ENCODE peak calls at places on chromosomes 4 and X, in four cellular contexts. Y is H9, D is psoas muscle, B is dorsolateral prefrontal cortex. V is an unnamed sample.

GRCh38 chrX:1165535-1166196 is 46.8 kb downstream of the CRLF2 start:
- DNase-seq in Y (no peak), D (no peak), B (no peak), V (no peak)

GRCh38 chr4:79141530-79141929 is 184.3 kb downstream of the NAA11 start:
- DNase-seq in Y (peak; percentile 68), D (no peak), B (no peak), V (no peak)

GRCh38 chr4:11503166-11503565 is 74.5 kb upstream of the HS3ST1 start:
- DNase-seq in Y (no peak), D (no peak), B (no peak), V (peak; percentile 77)

GRCh38 chr4:184165291-184165690 is 52.4 kb downstream of the ENPP6 start:
- DNase-seq in Y (peak; percentile 65), D (no peak), B (no peak), V (no peak)

GRCh38 chrX:118347131-118347530 is 1.2 kb downstream of the WDR44 start:
- DNase-seq in Y (no peak), D (no peak), B (no peak), V (no peak)

GRCh38 chrX:43756076-43756475 is 100.0 kb downstream of the MAOA start:
- DNase-seq in Y (no peak), D (no peak), B (no peak), V (no peak)

GRCh38 chr4:98612318-98613250 is 45.8 kb downstream of the TSPAN5 start:
- DNase-seq in Y (peak; percentile 34), D (no peak), B (no peak), V (no peak)

GRCh38 chrX:107683124-107683895 is 55.0 kb downstream of the PRPS1 start:
- DNase-seq in Y (no peak), D (peak; percentile 63), B (no peak), V (no peak)

GRCh38 chrX:101462892-101463291 is 22.4 kb upstream of the ARMCX4 start:
- DNase-seq in Y (peak; percentile 28), D (no peak), B (no peak), V (no peak)

GRCh38 chrX:109629310-109629709 is 4.3 kb upstream of the KCNE5 start:
- DNase-seq in Y (no peak), D (no peak), B (no peak), V (no peak)

GRCh38 chr4:109703664-109704351 is 563 bp upstream of the CASP6 start:
- DNase-seq in Y (no peak), D (no peak), B (no peak), V (no peak)

GRCh38 chrX:22196151-22196550 is 76.6 kb upstream of the CBLL2 start:
- DNase-seq in Y (no peak), D (no peak), B (no peak), V (no peak)

GRCh38 chrX:68048774-68049173 is 384.5 kb downstream of the OPHN1 start:
- DNase-seq in Y (no peak), D (no peak), B (no peak), V (no peak)

GRCh38 chr4:38482696-38483095 is 181.3 kb upstream of the KLF3 start:
- DNase-seq in Y (no peak), D (no peak), B (no peak), V (no peak)

GRCh38 chrX:110051559-110051958 is 48.6 kb downstream of the TMEM164 start:
- DNase-seq in Y (no peak), D (no peak), B (no peak), V (no peak)

GRCh38 chr4:127781303-127782024 is 658 bp upstream of the HSPA4L start:
- DNase-seq in Y (no peak), D (peak; percentile 70), B (no peak), V (peak; percentile 61)

GRCh38 chr4:85842540-85842939 is 367.6 kb downstream of the ARHGAP24 start:
- DNase-seq in Y (no peak), D (no peak), B (no peak), V (peak; percentile 28)

GRCh38 chr4:11069581-11069980 is 359.1 kb downstream of the HS3ST1 start:
- DNase-seq in Y (no peak), D (no peak), B (no peak), V (no peak)

GRCh38 chr4:145882594-145882993 is 56.0 kb downstream of the ZNF827 start:
- DNase-seq in Y (no peak), D (no peak), B (peak; percentile 43), V (no peak)

GRCh38 chrX:100944601-100945000 is 15.9 kb upstream of the XKRX start:
- DNase-seq in Y (no peak), D (no peak), B (no peak), V (no peak)

GRCh38 chr4:19883841-19884240 is 367.9 kb upstream of the SLIT2 start:
- DNase-seq in Y (no peak), D (no peak), B (no peak), V (no peak)

GRCh38 chrX:11100281-11101035 is 10.7 kb upstream of the HCCS start:
- DNase-seq in Y (peak; percentile 30), D (no peak), B (no peak), V (peak; percentile 15)

GRCh38 chr4:101307901-101308300 is 39.4 kb downstream of the PPP3CA start:
- DNase-seq in Y (no peak), D (no peak), B (no peak), V (no peak)

GRCh38 chr4:127523369-127523768 is 109.4 kb upstream of the INTU start:
- DNase-seq in Y (no peak), D (no peak), B (no peak), V (no peak)

GRCh38 chr4:138003248-138003647 is 238.9 kb downstream of the SLC7A11 start:
- DNase-seq in Y (no peak), D (no peak), B (no peak), V (no peak)

GRCh38 chr4:113292371-113293042 is 243.1 kb downstream of the ANK2 start:
- DNase-seq in Y (peak; percentile 88), D (peak; percentile 54), B (peak; percentile 44), V (peak; percentile 53)

GRCh38 chr4:117429061-117429460 is 343.7 kb upstream of the TRAM1L1 start:
- DNase-seq in Y (peak; percentile 46), D (no peak), B (no peak), V (no peak)

GRCh38 chr4:159395693-159396092 is 292.8 kb downstream of the RAPGEF2 start:
- DNase-seq in Y (no peak), D (no peak), B (no peak), V (no peak)

GRCh38 chr4:150974251-150974640 is 40.8 kb downstream of the LRBA start:
- DNase-seq in Y (no peak), D (no peak), B (no peak), V (no peak)

DNA sequence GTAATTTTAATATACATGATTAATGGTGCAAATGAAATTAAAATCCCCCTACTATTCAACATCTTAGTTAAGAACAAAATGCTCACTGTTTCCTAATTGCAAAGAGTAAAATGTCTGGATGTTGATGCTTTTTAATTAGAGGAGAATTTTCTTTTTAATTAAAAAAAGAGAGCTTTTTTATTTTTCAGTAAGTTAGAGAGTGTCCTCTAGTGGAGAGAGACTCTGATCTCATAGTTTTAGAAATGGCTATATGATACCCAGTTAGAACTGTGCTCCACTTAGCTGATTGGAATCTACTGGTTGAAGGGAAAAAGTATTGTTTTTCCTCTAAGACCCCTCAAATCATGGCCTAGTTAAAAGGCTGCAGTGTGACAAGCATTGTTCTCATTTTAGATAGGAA is 312.0 kb upstream of the MAGEB2 start:
- DNase-seq in Y (no peak), D (no peak), B (no peak), V (no peak)
- TF ChIP-seq CTCF in Y (peak; percentile 62), D (no peak), B (peak; percentile 42), V (peak; percentile 43)

DNA sequence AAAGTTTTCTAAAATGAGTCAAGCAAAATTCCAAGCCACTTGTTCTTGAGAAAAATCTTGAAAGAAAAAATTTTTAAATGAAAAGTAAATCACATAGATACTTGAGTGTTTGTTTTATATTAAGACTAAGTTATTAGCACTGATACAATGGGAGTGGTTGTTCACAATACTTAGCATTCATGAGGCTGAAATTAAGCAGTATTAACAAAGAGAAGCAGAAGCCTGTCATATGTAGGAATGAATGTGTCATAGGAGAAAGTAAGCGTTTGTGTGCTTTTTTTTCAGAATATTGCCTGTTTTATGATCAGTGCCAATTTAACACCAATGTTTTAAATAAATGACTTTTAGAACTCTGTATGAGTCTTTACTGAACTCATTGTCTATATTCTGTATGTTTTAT is 37.6 kb downstream of the PLS3 start:
- DNase-seq in Y (no peak), D (no peak), B (no peak), V (no peak)
- H3K27ac ChIP-seq in Y (no peak overlapping the region), D (no peak overlapping the region), B (peak overlapping the region; percentile 1), V (no peak overlapping the region)

DNA sequence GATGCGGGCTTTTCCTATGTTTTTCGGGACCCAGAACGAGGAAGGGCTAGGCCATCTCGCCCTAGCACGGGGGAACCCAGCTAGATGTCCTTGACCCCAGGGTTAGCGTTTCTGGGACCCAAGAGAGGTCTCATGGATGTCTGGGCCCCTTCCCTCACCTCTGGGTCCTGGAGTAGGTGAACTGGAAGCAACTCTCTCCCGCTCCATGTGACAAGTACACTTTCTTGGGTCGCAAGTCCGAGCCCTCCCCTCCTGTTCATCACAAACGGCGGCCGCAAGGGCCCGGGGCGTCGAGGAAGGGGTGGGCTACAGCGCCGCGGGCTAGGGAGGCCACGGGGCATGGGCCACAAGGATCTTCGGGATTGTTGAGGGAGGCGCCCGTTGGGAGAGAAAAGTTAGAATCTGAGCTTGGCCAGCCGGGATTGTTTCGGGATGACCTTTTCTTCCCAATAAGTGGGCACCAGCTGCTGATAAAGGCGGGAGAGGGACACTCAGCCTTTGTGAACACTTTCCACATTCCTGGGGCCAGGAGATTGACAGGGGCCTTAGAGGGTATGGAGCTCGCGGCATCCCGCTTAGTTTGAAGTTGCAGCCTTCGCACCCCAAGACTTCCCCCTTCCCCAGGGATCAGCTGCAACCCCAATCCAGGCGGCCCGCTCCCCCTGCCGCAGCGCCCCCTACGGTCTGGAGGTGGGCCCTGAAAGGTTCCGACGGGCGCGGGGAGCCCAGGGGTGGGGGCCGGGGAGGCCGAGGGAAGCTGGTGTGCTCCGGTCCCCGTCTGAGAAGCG is 137.0 kb upstream of the ZIC3 start:
- DNase-seq in Y (peak; percentile 43), D (no peak), B (no peak), V (no peak)
- H3K27me3 ChIP-seq in Y (peaks cover 17% of the 10 kb centered on the region), D (peaks cover 74% of the 10 kb centered on the region), B (peaks cover 73% of the 10 kb centered on the region), V (no peaks in the 10 kb centered on the region)

DNA sequence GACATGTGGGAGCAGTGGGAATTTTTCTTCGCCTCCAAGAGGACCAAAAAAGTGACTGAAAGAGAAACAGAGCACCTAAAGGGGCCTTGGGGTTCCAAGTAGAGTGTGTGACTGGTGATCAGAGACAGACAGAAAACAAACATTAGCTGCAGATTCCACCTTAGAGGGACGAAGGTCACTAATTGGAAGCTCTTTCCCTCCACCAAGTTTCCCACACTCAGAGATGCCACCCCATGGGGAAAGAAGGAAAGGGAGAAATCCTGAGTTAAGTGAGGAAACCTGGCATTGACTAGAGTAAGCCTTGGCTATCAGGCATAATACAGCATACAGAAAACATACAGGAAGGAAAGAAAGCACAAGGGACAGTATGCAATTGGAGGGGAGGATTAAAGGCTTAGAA is 90.9 kb downstream of the HNRNPD start:
- DNase-seq in Y (no peak), D (no peak), B (no peak), V (no peak)
- TF ChIP-seq CTCF in Y (no peak), D (no peak), B (no peak), V (no peak)

V was measured in heart right ventricle.